ENCODE peak calls at places on chromosome 1, in six cellular contexts. U, D, E, V, K and S are unnamed samples.

GRCh38 chr1:22132517-22133235 is 10.2 kb downstream of the WNT4 start:
- DNase-seq in V (peak), U (no peak), K (no peak), E (no peak), D (no peak), S (no peak)

GRCh38 chr1:2623571-2624337 is 9.1 kb downstream of the MMEL1 start:
- DNase-seq in D (no peak), E (no peak), V (no peak), U (no peak), K (no peak), S (no peak)

GRCh38 chr1:151479462-151479861 is 20.2 kb upstream of the POGZ start:
- DNase-seq in D (no peak), U (no peak), K (no peak), V (no peak), E (no peak), S (no peak)

GRCh38 chr1:98468111-98468717 is 193.3 kb upstream of the SNX7 start:
- DNase-seq in V (peak), E (peak), K (no peak), U (no peak), D (no peak), S (no peak)

GRCh38 chr1:233022246-233022645 is 71.8 kb downstream of the NTPCR start:
- DNase-seq in U (no peak), D (no peak), E (no peak), K (no peak), V (no peak), S (no peak)

GRCh38 chr1:203544485-203544884 is 50.5 kb downstream of the OPTC start:
- DNase-seq in D (no peak), E (no peak), V (no peak), U (no peak), K (no peak), S (no peak)

GRCh38 chr1:119163396-119163795 is 22.9 kb upstream of the WARS2 start:
- DNase-seq in V (no peak), E (no peak), U (no peak), K (no peak), D (no peak), S (no peak)

GRCh38 chr1:116874622-116875277 is 35.0 kb upstream of the PTGFRN start:
- DNase-seq in V (no peak), E (no peak), U (no peak), K (no peak), D (no peak), S (no peak)

GRCh38 chr1:208536176-208536575 is 292.0 kb upstream of the PLXNA2 start:
- DNase-seq in K (no peak), V (no peak), E (no peak), U (no peak), D (no peak), S (no peak)

GRCh38 chr1:5572794-5573193 is 419.4 kb downstream of the NPHP4 start:
- DNase-seq in V (no peak), U (no peak), D (no peak), E (no peak), K (no peak), S (no peak)

GRCh38 chr1:223706077-223706988 is 6.0 kb upstream of the CAPN2 start:
- DNase-seq in E (peak), K (no peak), U (no peak), V (peak), D (no peak), S (no peak)